ENCODE peak calls at places on chromosomes 16 and 17, in ten cellular contexts. L is stomach, A is colonic mucosa, Q is DND-41, W is fibroblast of lung, O is AG04450, B is neural progenitor cell, E is foreskin keratinocyte, S is dorsolateral prefrontal cortex, J is B cell. K is an unnamed sample.

GRCh38 chr17:61617261-61617660 is 26.2 kb upstream of the NACA2 start:
- DNase-seq in L (no peak), A (no peak), Q (no peak), W (peak), O (no peak), B (no peak), E (no peak), S (no peak), J (no peak), K (no peak)

GRCh38 chr17:75476274-75476673 is 19.8 kb downstream of the TMEM94 start:
- DNase-seq in L (no peak), A (no peak), Q (no peak), W (peak), O (peak), B (no peak), E (no peak), S (peak), J (no peak), K (no peak)

GRCh38 chr17:42623732-42624596 is 14.5 kb downstream of the TUBG1 start:
- DNase-seq in L (peak), A (peak), Q (no peak), W (no peak), O (no peak), B (no peak), E (peak), S (no peak), J (no peak), K (no peak)

GRCh38 chr16:10663146-10663545 is 31.6 kb downstream of the TEKT5 start:
- DNase-seq in L (no peak), A (no peak), Q (no peak), W (no peak), O (no peak), B (no peak), E (no peak), S (no peak), J (no peak), K (no peak)

GRCh38 chr16:11916524-11917285 is 949 bp upstream of the GSPT1 start:
- DNase-seq in L (peak), A (peak), Q (no peak), W (peak), O (no peak), B (no peak), E (peak), S (peak), J (no peak), K (no peak)

GRCh38 chr17:81195941-81196495 is 26.7 kb downstream of the CEP131 start:
- DNase-seq in L (no peak), A (no peak), Q (no peak), W (no peak), O (no peak), B (no peak), E (no peak), S (no peak), J (no peak), K (no peak)

GRCh38 chr16:7646831-7647230 is 314.2 kb downstream of the RBFOX1 start:
- DNase-seq in L (no peak), A (no peak), Q (no peak), W (no peak), O (no peak), B (no peak), E (no peak), S (peak), J (no peak), K (no peak)

GRCh38 chr17:12024332-12024731 is 3.7 kb downstream of the MAP2K4 start:
- DNase-seq in L (no peak), A (no peak), Q (no peak), W (peak), O (peak), B (no peak), E (peak), S (no peak), J (no peak), K (no peak)

GRCh38 chr17:45410144-45411091 is 22.3 kb downstream of the ARHGAP27 start:
- DNase-seq in L (no peak), A (peak), Q (peak), W (no peak), O (no peak), B (no peak), E (no peak), S (peak), J (peak), K (peak)

GRCh38 chr16:383326-384020 is 1.7 kb upstream of the PGAP6 start:
- DNase-seq in L (peak), A (peak), Q (no peak), W (no peak), O (no peak), B (peak), E (peak), S (no peak), J (no peak), K (peak)

GRCh38 chr16:54538241-54538640 is 251.7 kb upstream of the IRX3 start:
- DNase-seq in L (no peak), A (no peak), Q (no peak), W (no peak), O (no peak), B (peak), E (no peak), S (no peak), J (no peak), K (no peak)

GRCh38 chr16:72996291-72997062 is 51.5 kb downstream of the ZFHX3 start:
- DNase-seq in L (peak), A (peak), Q (no peak), W (no peak), O (no peak), B (no peak), E (no peak), S (no peak), J (no peak), K (no peak)

GRCh38 chr17:40303706-40304450 is 5.1 kb upstream of the RARA start:
- DNase-seq in L (no peak), A (no peak), Q (no peak), W (peak), O (no peak), B (no peak), E (peak), S (no peak), J (no peak), K (no peak)

GRCh38 chr17:61407211-61407911 is 7.7 kb downstream of the TBX2 start:
- DNase-seq in L (no peak), A (no peak), Q (no peak), W (peak), O (no peak), B (no peak), E (no peak), S (no peak), J (peak), K (no peak)

GRCh38 chr17:80023261-80024205 is 12.1 kb downstream of the TBC1D16 start:
- DNase-seq in L (no peak), A (no peak), Q (no peak), W (no peak), O (no peak), B (peak), E (no peak), S (no peak), J (no peak), K (no peak)

DNA sequence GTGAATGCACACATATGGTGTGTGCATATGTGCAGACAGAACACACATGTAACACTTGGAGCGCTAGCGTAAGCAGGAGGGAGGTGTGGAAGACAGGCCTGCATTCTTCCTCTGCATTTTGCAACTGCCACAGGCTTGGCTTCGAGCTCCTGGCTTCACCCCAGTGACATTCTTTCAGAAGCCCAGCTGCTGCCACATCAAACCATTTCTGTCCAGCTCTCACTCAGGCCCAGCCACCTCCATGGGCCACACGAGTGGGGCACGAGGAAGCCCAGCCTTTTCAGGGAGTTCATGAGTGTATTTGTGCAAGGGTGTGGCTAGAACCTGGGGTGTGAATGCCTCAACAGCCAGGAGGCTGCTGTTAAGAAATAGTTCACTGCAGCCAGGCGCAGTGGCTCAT is 18.8 kb downstream of the LGALS3BP start:
- DNase-seq in L (peak), A (no peak), Q (no peak), W (peak), O (no peak), B (no peak), E (no peak), S (no peak), J (no peak), K (no peak)
- TF ChIP-seq CTCF in L (no peak), A (no peak), Q (no peak), W (no peak), O (no peak), B (no peak), E (no peak), S (no peak), J (no peak), K (no peak)

GRCh38 chr17:41521574-41522261 is 3.0 kb upstream of the KRT15 start:
- DNase-seq in L (peak), A (peak), Q (no peak), W (peak), O (peak), B (no peak), E (peak), S (no peak), J (no peak), K (no peak)
- TF ChIP-seq CTCF in L (no peak), A (no peak), Q (no peak), W (no peak), O (no peak), B (no peak), E (peak), S (no peak), J (no peak), K (no peak)

DNA sequence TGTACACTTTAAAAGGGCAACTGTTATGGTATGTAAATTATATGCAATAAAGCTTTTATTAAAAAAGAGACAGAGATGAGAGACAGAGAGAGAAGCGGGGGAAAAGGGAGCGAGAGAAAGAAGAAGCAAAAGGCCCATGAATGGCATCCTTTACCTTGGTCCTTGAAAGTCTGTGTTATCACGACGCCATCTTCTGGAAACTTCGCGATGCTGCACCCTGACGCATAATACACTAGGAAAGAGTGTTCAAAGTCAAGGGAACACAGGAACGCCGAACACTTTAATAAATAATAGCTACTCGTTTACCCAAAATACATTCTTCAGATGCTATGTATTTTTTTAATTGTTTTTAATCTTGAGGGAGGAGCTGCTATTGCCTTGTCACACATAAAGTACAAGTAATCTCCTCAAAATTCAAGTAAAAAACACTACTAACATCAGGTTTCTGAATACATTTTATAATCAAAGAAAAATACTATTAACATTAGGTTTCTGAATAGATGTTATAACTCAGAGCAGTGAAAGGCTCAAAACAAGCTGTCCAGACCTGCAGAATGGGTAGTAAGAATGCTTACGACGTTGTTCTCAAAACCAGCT is 23.0 kb upstream of the SLC38A8 start:
- DNase-seq in L (peak), A (peak), Q (peak), W (peak), O (peak), B (peak), E (peak), S (peak), J (no peak), K (peak)
- TF ChIP-seq CTCF in L (peak), A (peak), Q (peak), W (peak), O (peak), B (peak), E (peak), S (peak), J (peak), K (peak)

GRCh38 chr17:49616086-49616485 is 40.4 kb downstream of the NXPH3 start:
- DNase-seq in L (no peak), A (no peak), Q (no peak), W (no peak), O (no peak), B (peak), E (no peak), S (peak), J (no peak), K (no peak)
- TF ChIP-seq CTCF in L (no peak), A (no peak), Q (no peak), W (peak), O (peak), B (peak), E (peak), S (peak), J (no peak), K (no peak)

GRCh38 chr17:28576758-28577465 is at the start of gene ALDOC:
- DNase-seq in L (peak), A (peak), Q (peak), W (peak), O (peak), B (peak), E (peak), S (peak), J (peak), K (peak)

GRCh38 chr17:28573521-28573920 is 2.2 kb upstream of the PIGS start:
- DNase-seq in L (no peak), A (no peak), Q (no peak), W (no peak), O (no peak), B (no peak), E (no peak), S (no peak), J (no peak), K (no peak)

GRCh38 chr17:28573966-28574480 is 2.7 kb downstream of the ALDOC start:
- DNase-seq in L (no peak), A (no peak), Q (no peak), W (no peak), O (no peak), B (no peak), E (no peak), S (no peak), J (no peak), K (no peak)

GRCh38 chr17:28574536-28574935 is 2.2 kb downstream of the ALDOC start:
- DNase-seq in L (no peak), A (no peak), Q (no peak), W (no peak), O (no peak), B (no peak), E (no peak), S (no peak), J (no peak), K (no peak)

DNA sequence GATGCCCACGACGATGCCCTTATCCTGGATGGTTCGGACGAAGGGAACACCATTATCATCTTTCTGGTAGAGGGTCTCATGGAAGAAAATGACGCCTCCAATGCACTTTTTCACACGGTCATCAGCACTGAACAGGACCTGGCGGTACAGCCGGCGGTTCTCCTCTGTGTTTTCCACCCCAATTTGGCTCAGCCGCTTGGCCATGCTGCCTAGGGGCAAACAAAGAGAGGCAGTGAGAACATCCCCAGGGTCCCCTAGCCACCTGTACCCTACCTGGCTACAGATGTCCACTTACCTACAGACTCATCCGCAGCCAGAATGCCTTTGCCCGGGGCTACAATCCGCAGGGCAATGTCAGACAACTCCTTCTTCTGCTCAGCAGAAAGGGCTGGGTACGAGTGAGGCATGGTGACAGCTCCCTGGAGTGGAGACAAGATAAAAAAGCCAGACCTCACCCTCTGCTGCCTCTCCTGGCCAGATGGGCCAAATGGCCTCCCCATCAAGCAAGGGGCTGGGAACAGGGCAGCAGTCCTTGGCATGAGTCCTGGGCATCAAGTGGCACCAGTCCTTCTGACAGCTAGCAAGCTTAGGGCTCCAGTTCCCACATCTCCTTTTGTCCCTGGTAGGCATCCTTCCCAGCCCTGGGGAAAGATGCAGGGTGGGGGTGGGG is 1.4 kb downstream of the ALDOC start:
- DNase-seq in L (no peak), A (no peak), Q (no peak), W (no peak), O (no peak), B (peak), E (no peak), S (no peak), J (no peak), K (peak)
- TF ChIP-seq CTCF in L (no peak), A (no peak), Q (peak), W (no peak), O (no peak), B (peak), E (peak), S (peak), J (no peak), K (no peak)

GRCh38 chr17:73519011-73519410 is 125.2 kb downstream of the SDK2 start:
- DNase-seq in L (no peak), A (no peak), Q (no peak), W (no peak), O (no peak), B (no peak), E (no peak), S (no peak), J (no peak), K (no peak)
- TF ChIP-seq CTCF in L (no peak), A (no peak), Q (no peak), W (no peak), O (no peak), B (no peak), E (no peak), S (no peak), J (no peak), K (no peak)

GRCh38 chr17:9707917-9708316 is 62.6 kb downstream of the USP43 start:
- DNase-seq in L (no peak), A (no peak), Q (no peak), W (no peak), O (no peak), B (no peak), E (no peak), S (no peak), J (no peak), K (no peak)
- TF ChIP-seq CTCF in L (no peak), A (no peak), Q (no peak), W (no peak), O (no peak), B (no peak), E (no peak), S (no peak), J (no peak), K (no peak)

K was measured in activated CD8-positive, alpha-beta T cell treated with anti-CD3 and anti-CD28 coated beads for 36 hours.